ENCODE peak calls at places on chromosome 2, in nine cellular contexts. D is IMR-90, F is tibial artery, J is left lung, M is A673, T is heart right ventricle, Y is SJSA1, S is cardiac muscle cell, U is heart left ventricle. X is an unnamed sample.

GRCh38 chr2:132560562-132560961 is 109.4 kb downstream of the LYPD1 start:
- DNase-seq in D (no peak), F (no peak), J (no peak), M (no peak), T (no peak), Y (no peak), S (no peak), U (no peak), X (no peak)

GRCh38 chr2:216837740-216838139 is 22.1 kb downstream of the TNP1 start:
- DNase-seq in D (no peak), F (no peak), J (no peak), M (no peak), T (no peak), Y (no peak), S (no peak), U (no peak), X (no peak)

GRCh38 chr2:18585526-18585925 is 3.8 kb downstream of the NT5C1B start:
- DNase-seq in D (no peak), F (no peak), J (no peak), M (no peak), T (no peak), Y (no peak), S (no peak), U (no peak), X (no peak)

GRCh38 chr2:209425082-209426071 is 1.5 kb downstream of the MAP2 start:
- DNase-seq in D (peak; percentile 41), F (no peak), J (no peak), M (peak; percentile 34), T (no peak), Y (no peak), S (peak; percentile 64), U (peak; percentile 19), X (no peak)

GRCh38 chr2:196403471-196403870 is 232.1 kb upstream of the STK17B start:
- DNase-seq in D (peak; percentile 85), F (no peak), J (no peak), M (peak; percentile 49), T (no peak), Y (peak; percentile 55), S (peak; percentile 30), U (no peak), X (no peak)

GRCh38 chr2:230184727-230185578 is 34.8 kb downstream of the SP110 start:
- DNase-seq in D (peak; percentile 43), F (no peak), J (no peak), M (no peak), T (no peak), Y (no peak), S (peak; percentile 8), U (no peak), X (no peak)

GRCh38 chr2:174023591-174024523 is 58.7 kb upstream of the SP3 start:
- DNase-seq in D (peak; percentile 95), F (peak; percentile 78), J (peak; percentile 77), M (no peak), T (peak; percentile 50), Y (peak; percentile 33), S (peak; percentile 96), U (peak; percentile 52), X (no peak)

GRCh38 chr2:81206216-81206615 is 901.7 kb upstream of the LRRTM1 start:
- DNase-seq in D (no peak), F (no peak), J (no peak), M (no peak), T (no peak), Y (no peak), S (no peak), U (no peak), X (no peak)

GRCh38 chr2:166197446-166197845 is 69.6 kb upstream of the SCN1A start:
- DNase-seq in D (peak; percentile 38), F (no peak), J (no peak), M (no peak), T (no peak), Y (no peak), S (peak; percentile 81), U (no peak), X (no peak)

GRCh38 chr2:113889471-113890252 is at the start of gene ACTR3:
- DNase-seq in D (peak; percentile 98), F (peak; percentile 96), J (peak; percentile 99), M (peak; percentile 99), T (peak; percentile 98), Y (peak; percentile 99), S (peak; percentile 100), U (peak; percentile 99), X (peak; percentile 99)

GRCh38 chr2:113892004-113892740 is 2.3 kb downstream of the ACTR3 start:
- DNase-seq in D (no peak), F (no peak), J (no peak), M (no peak), T (no peak), Y (no peak), S (no peak), U (no peak), X (no peak)

GRCh38 chr2:113891265-113891959 is 1.5 kb downstream of the ACTR3 start:
- DNase-seq in D (no peak), F (no peak), J (no peak), M (no peak), T (no peak), Y (no peak), S (peak; percentile 46), U (no peak), X (no peak)

GRCh38 chr2:113888641-113889470 is 1.0 kb upstream of the ACTR3 start:
- DNase-seq in D (no peak), F (no peak), J (no peak), M (no peak), T (peak; percentile 29), Y (no peak), S (no peak), U (no peak), X (peak; percentile 82)

DNA sequence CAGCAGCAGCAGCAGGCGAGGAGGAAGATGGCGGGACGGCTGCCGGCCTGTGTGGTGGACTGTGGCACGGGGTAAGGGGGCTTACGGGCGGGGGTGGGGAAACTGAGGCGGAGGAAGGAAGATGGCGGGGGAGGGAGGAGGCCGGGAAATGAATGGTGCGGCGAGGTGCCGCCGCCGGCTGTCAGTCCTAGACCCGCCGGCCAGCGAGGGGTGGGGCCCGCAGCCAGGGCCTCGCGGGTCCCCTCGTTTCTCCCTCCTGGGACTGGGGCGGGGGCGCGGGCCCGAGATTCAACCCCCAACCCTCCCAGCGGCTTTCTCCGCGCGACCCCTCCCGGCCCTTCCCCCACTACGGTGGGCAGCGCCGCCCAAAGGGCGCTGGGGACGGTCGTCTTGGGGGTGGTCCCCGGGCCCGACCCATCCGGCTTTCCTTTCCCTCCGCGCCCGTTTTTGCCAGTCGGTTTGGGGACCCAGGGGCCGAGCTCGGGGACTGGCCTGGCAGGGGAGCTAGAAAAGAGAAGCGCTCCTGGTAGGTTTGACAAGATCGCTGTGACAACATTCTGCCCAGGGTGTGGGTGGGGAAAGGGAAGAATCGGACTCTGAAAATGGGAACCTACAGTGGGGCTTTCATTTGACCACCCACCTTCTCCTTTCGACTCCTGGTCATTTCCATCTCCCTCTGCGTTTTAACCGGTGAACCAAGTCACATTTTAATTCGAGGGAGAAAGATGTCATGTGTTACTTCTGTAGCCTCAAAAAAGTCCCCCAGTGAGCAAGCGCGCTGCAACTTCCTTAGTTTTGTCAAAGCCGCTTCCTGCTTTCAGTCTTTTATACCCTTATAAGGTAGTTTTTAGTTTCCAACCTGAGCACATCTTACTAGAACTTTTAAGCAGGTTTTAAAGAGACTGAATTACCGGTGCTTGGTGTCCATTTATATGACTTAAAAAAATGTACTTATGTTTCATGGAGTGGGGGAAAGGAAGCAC is 655 bp downstream of the ACTR3 start:
- DNase-seq in D (peak; percentile 80), F (peak; percentile 74), J (peak; percentile 83), M (peak; percentile 67), T (peak; percentile 43), Y (peak; percentile 68), S (peak; percentile 86), U (peak; percentile 68), X (peak; percentile 89)
- H3K4me1 ChIP-seq in D (peaks cover 8% of the 10 kb centered on the region), F (peaks cover 59% of the 10 kb centered on the region), J (peaks cover 79% of the 10 kb centered on the region), M (peaks cover 39% of the 10 kb centered on the region), T (peaks cover 70% of the 10 kb centered on the region), Y (peaks cover 70% of the 10 kb centered on the region), S (peaks cover 31% of the 10 kb centered on the region), U (peaks cover 61% of the 10 kb centered on the region), X (peaks cover 25% of the 10 kb centered on the region)

GRCh38 chr2:27306136-27306535 is 2.1 kb downstream of the UCN start:
- DNase-seq in D (no peak), F (no peak), J (no peak), M (no peak), T (no peak), Y (no peak), S (no peak), U (no peak), X (peak; percentile 78)
- H3K4me3 ChIP-seq in D (no peak overlapping the region), F (no peak overlapping the region), J (no peak overlapping the region), M (no peak overlapping the region), T (no peak overlapping the region), Y (no peak overlapping the region), S (no peak overlapping the region), U (no peak overlapping the region), X (no peak overlapping the region)

GRCh38 chr2:147763861-147764260 is 81.0 kb upstream of the ACVR2A start:
- DNase-seq in D (no peak), F (no peak), J (no peak), M (no peak), T (no peak), Y (no peak), S (no peak), U (no peak), X (no peak)

GRCh38 chr2:147756103-147756502 is 88.7 kb upstream of the ACVR2A start:
- DNase-seq in D (no peak), F (no peak), J (no peak), M (no peak), T (no peak), Y (no peak), S (no peak), U (no peak), X (no peak)

GRCh38 chr2:147760984-147761383 is 83.8 kb upstream of the ACVR2A start:
- DNase-seq in D (peak; percentile 4), F (no peak), J (no peak), M (no peak), T (no peak), Y (no peak), S (no peak), U (no peak), X (no peak)
- H3K4me1 ChIP-seq in D (no peaks in the 10 kb centered on the region), F (no peaks in the 10 kb centered on the region), J (no peaks in the 10 kb centered on the region), M (no peaks in the 10 kb centered on the region), T (no peaks in the 10 kb centered on the region), Y (no peaks in the 10 kb centered on the region), S (no peaks in the 10 kb centered on the region), U (no peaks in the 10 kb centered on the region), X (no peaks in the 10 kb centered on the region)

GRCh38 chr2:28619213-28620196 is 123.6 kb downstream of the PLB1 start:
- DNase-seq in D (peak; percentile 30), F (no peak), J (no peak), M (no peak), T (no peak), Y (no peak), S (no peak), U (no peak), X (peak; percentile 15)

GRCh38 chr2:28620371-28620793 is 124.5 kb downstream of the PLB1 start:
- DNase-seq in D (no peak), F (no peak), J (no peak), M (no peak), T (no peak), Y (no peak), S (no peak), U (no peak), X (peak; percentile 65)

GRCh38 chr2:28620801-28621171 is 124.9 kb downstream of the PLB1 start:
- DNase-seq in D (no peak), F (no peak), J (no peak), M (no peak), T (no peak), Y (no peak), S (no peak), U (no peak), X (no peak)

GRCh38 chr2:28622101-28622499 is 126.2 kb downstream of the PLB1 start:
- DNase-seq in D (no peak), F (no peak), J (no peak), M (no peak), T (no peak), Y (no peak), S (peak; percentile 18), U (no peak), X (no peak)

GRCh38 chr2:28621172-28622100 is 125.6 kb downstream of the PLB1 start:
- DNase-seq in D (peak; percentile 98), F (peak; percentile 97), J (peak; percentile 84), M (peak; percentile 74), T (no peak), Y (peak; percentile 63), S (peak; percentile 97), U (peak; percentile 69), X (peak; percentile 82)
- H3K4me3 ChIP-seq in D (no peak overlapping the region), F (no peak overlapping the region), J (no peak overlapping the region), M (no peak overlapping the region), T (no peak overlapping the region), Y (no peak overlapping the region), S (no peak overlapping the region), U (no peak overlapping the region), X (no peak overlapping the region)